ENCODE peak calls at places on chromosomes 2 and 18, in four cellular contexts. E is WTC11, W is HepG2, U is K562. Y is an unnamed sample.

GRCh38 chr2:180450841-180451240 is 443.7 kb upstream of the CWC22 start:
- DNase-seq in E (no peak), W (no peak), U (no peak), Y (no peak)

GRCh38 chr2:174074831-174075230 is 109.7 kb upstream of the SP3 start:
- DNase-seq in E (no peak), W (no peak), U (peak; percentile 59), Y (no peak)

GRCh38 chr2:70367722-70368323 is 66.0 kb upstream of the FAM136A start:
- DNase-seq in E (peak; percentile 53), W (no peak), U (no peak), Y (no peak)

GRCh38 chr2:105403241-105403784 is 4.5 kb upstream of the FHL2 start:
- DNase-seq in E (no peak), W (no peak), U (no peak), Y (no peak)

GRCh38 chr2:80304522-80304878 is at the start of gene LRRTM1:
- DNase-seq in E (peak; percentile 42), W (no peak), U (peak; percentile 18), Y (peak; percentile 39)

GRCh38 chr2:188292446-188293239 is 969 bp downstream of the GULP1 start:
- DNase-seq in E (peak; percentile 82), W (no peak), U (peak; percentile 41), Y (peak; percentile 49)

GRCh38 chr2:213315168-213315876 is 31.1 kb downstream of the SPAG16 start:
- DNase-seq in E (no peak), W (no peak), U (no peak), Y (no peak)

GRCh38 chr2:128273469-128274081 is 45.1 kb downstream of the HS6ST1 start:
- DNase-seq in E (no peak), W (no peak), U (no peak), Y (no peak)

GRCh38 chr18:48029296-48029986 is 99.0 kb upstream of the SMAD2 start:
- DNase-seq in E (no peak), W (no peak), U (no peak), Y (no peak)

GRCh38 chr2:74679615-74680014 is 25.6 kb downstream of the SEMA4F start:
- DNase-seq in E (no peak), W (no peak), U (no peak), Y (no peak)

GRCh38 chr2:56565143-56565542 is 381.4 kb downstream of the CCDC85A start:
- DNase-seq in E (no peak), W (no peak), U (no peak), Y (no peak)

GRCh38 chr18:66511810-66512209 is 92.1 kb downstream of the CDH19 start:
- DNase-seq in E (no peak), W (no peak), U (no peak), Y (no peak)

GRCh38 chr18:7749510-7749981 is 182.4 kb downstream of the PTPRM start:
- DNase-seq in E (no peak), W (peak; percentile 73), U (no peak), Y (no peak)

GRCh38 chr2:27075219-27075871 is 3.1 kb upstream of the EMILIN1 start:
- DNase-seq in E (no peak), W (no peak), U (peak; percentile 47), Y (no peak)

GRCh38 chr2:2272841-2273240 is 58.2 kb downstream of the MYT1L start:
- DNase-seq in E (no peak), W (no peak), U (no peak), Y (no peak)

GRCh38 chr2:30990176-30990575 is 148.1 kb downstream of the GALNT14 start:
- DNase-seq in E (no peak), W (no peak), U (no peak), Y (no peak)

GRCh38 chr2:8574196-8575010 is 107.5 kb upstream of the ID2 start:
- DNase-seq in E (no peak), W (peak; percentile 90), U (no peak), Y (no peak)

GRCh38 chr18:47719096-47719780 is 211.2 kb downstream of the SMAD2 start:
- DNase-seq in E (no peak), W (no peak), U (no peak), Y (no peak)

GRCh38 chr2:128363991-128364390 is 45.3 kb upstream of the HS6ST1 start:
- DNase-seq in E (no peak), W (no peak), U (no peak), Y (no peak)

GRCh38 chr2:166181813-166182154 is 54.0 kb upstream of the SCN1A start:
- DNase-seq in E (no peak), W (no peak), U (no peak), Y (no peak)

GRCh38 chr2:71833855-71834554 is 313.7 kb downstream of the CYP26B1 start:
- DNase-seq in E (no peak), W (no peak), U (no peak), Y (no peak)

GRCh38 chr2:45458909-45459563 is 152.0 kb downstream of the SRBD1 start:
- DNase-seq in E (no peak), W (peak; percentile 19), U (peak; percentile 27), Y (no peak)

GRCh38 chr2:46441838-46442712 is 37.3 kb upstream of the TMEM247 start:
- DNase-seq in E (no peak), W (peak; percentile 66), U (no peak), Y (no peak)

GRCh38 chr18:76544511-76545350 is 49.7 kb upstream of the ZNF516 start:
- DNase-seq in E (no peak), W (no peak), U (no peak), Y (no peak)

GRCh38 chr2:200860092-200860795 is 4.2 kb downstream of the CLK1 start:
- DNase-seq in E (no peak), W (no peak), U (no peak), Y (no peak)

GRCh38 chr2:181305151-181306123 is 151.7 kb upstream of the ITGA4 start:
- DNase-seq in E (peak; percentile 15), W (peak; percentile 95), U (no peak), Y (no peak)

GRCh38 chr2:47767880-47768609 is 14.9 kb upstream of the MSH6 start:
- DNase-seq in E (peak; percentile 90), W (peak; percentile 27), U (peak; percentile 69), Y (peak; percentile 79)

GRCh38 chr2:16250886-16251285 is 310.5 kb downstream of the MYCN start:
- DNase-seq in E (no peak), W (no peak), U (no peak), Y (no peak)

GRCh38 chr2:154455871-154456270 is 242.6 kb upstream of the KCNJ3 start:
- DNase-seq in E (no peak), W (no peak), U (no peak), Y (no peak)

GRCh38 chr2:239884875-239885274 is 140.3 kb downstream of the NDUFA10 start:
- DNase-seq in E (no peak), W (no peak), U (no peak), Y (no peak)

GRCh38 chr2:74881626-74882298 is 47.8 kb downstream of the HK2 start:
- DNase-seq in E (no peak), W (no peak), U (no peak), Y (no peak)

GRCh38 chr2:109260116-109260855 is 131.3 kb downstream of the SH3RF3 start:
- DNase-seq in E (no peak), W (no peak), U (no peak), Y (no peak)

GRCh38 chr2:109259671-109260070 is 130.7 kb downstream of the SH3RF3 start:
- DNase-seq in E (no peak), W (no peak), U (no peak), Y (no peak)

GRCh38 chr2:109258905-109259540 is 130.0 kb downstream of the SH3RF3 start:
- DNase-seq in E (no peak), W (no peak), U (no peak), Y (no peak)

GRCh38 chr2:109261906-109262631 is 133.1 kb downstream of the SH3RF3 start:
- DNase-seq in E (no peak), W (no peak), U (no peak), Y (no peak)

DNA sequence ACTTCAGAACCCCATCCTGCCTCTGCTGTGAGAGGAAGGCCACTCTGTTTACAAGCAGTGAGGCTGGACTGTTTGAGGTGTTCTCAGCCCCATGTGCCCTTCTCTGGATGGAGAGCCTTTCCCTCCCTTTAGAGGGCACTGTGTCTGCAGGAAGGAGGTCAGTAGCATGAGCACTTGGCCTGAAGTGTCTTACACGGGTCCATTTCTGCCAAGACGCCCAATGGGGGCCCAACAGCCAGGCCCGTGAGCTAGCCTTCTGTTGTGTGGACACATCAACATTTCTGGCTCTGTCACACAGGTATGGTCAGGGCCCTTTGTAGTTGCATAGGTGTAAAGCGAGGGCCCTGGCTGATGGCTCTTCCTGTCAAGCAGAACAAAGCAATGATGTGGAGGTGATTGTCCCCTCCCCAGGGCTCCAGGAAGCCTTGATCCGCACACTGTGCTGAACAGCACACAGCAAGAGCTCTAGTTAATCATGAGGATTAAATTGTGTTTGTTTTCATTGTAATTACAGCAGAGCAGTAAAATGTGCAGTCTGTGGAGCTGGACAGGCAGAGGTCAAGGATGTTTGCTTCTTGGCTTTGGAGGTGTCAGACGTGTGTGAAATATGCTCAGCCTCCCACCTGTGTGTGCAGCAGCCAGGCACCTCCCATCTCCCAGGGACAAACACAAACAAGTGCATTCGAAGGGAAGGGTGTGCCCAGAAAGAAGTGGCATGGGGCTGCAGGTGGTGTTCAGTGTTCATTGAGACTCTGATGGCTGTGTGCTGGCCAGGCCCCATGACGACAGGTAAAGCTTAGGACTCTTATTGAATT is 132.1 kb downstream of the SH3RF3 start:
- DNase-seq in E (peak; percentile 26), W (peak; percentile 23), U (peak; percentile 14), Y (peak; percentile 42)
- TF ChIP-seq ELF4 in E (no peak), W (no peak), U (no peak), Y (no peak)

GRCh38 chr2:109356251-109357035 is 227.4 kb downstream of the SH3RF3 start:
- DNase-seq in E (no peak), W (no peak), U (no peak), Y (no peak)
- TF ChIP-seq ELF4 in E (no peak), W (no peak), U (no peak), Y (no peak)

GRCh38 chr2:191298306-191298705 is 53.1 kb downstream of the MYO1B start:
- DNase-seq in E (no peak), W (no peak), U (no peak), Y (no peak)
- TF ChIP-seq ELF4 in E (no peak), W (no peak), U (no peak), Y (no peak)

GRCh38 chr2:112108238-112108832 is 29.9 kb upstream of the FBLN7 start:
- DNase-seq in E (no peak), W (no peak), U (peak; percentile 60), Y (no peak)
- TF ChIP-seq ELF4 in E (no peak), W (no peak), U (no peak), Y (no peak)

GRCh38 chr2:218839430-218839829 is 7.8 kb upstream of the PRKAG3 start:
- DNase-seq in E (no peak), W (no peak), U (no peak), Y (no peak)
- TF ChIP-seq ELF4 in E (no peak), W (no peak), U (no peak), Y (no peak)

Y was measured in HEK293T.